ENCODE peak calls at places on chromosomes 16 and 17, in seven cellular contexts. One of them, this sample, is unnamed.

GRCh38 chr17:67056746-67057490 is 12.6 kb downstream of the CACNG1 start:
- DNase-seq in HCT116: no peak
- DNase-seq in H1: peak
- DNase-seq in K562: no peak
- DNase-seq in GM12878: no peak
- DNase-seq in SK-N-MC: no peak
- DNase-seq in HepG2: no peak
- DNase-seq in this sample: no peak

GRCh38 chr17:50764860-50765259 is 2.5 kb downstream of the ANKRD40CL start:
- DNase-seq in HCT116: no peak
- DNase-seq in H1: no peak
- DNase-seq in K562: no peak
- DNase-seq in GM12878: no peak
- DNase-seq in SK-N-MC: no peak
- DNase-seq in HepG2: no peak
- DNase-seq in this sample: no peak

GRCh38 chr16:85357323-85357722 is 245.1 kb upstream of the CIBAR2 start:
- DNase-seq in HCT116: no peak
- DNase-seq in H1: no peak
- DNase-seq in K562: no peak
- DNase-seq in GM12878: no peak
- DNase-seq in SK-N-MC: no peak
- DNase-seq in HepG2: no peak
- DNase-seq in this sample: no peak

GRCh38 chr17:21252289-21252874 is 828 bp downstream of the NATD1 start:
- DNase-seq in HCT116: no peak
- DNase-seq in H1: no peak
- DNase-seq in K562: no peak
- DNase-seq in GM12878: no peak
- DNase-seq in SK-N-MC: no peak
- DNase-seq in HepG2: no peak
- DNase-seq in this sample: no peak

GRCh38 chr17:57670769-57671545 is 74.1 kb downstream of the CCDC182 start:
- DNase-seq in HCT116: no peak
- DNase-seq in H1: peak
- DNase-seq in K562: no peak
- DNase-seq in GM12878: no peak
- DNase-seq in SK-N-MC: no peak
- DNase-seq in HepG2: no peak
- DNase-seq in this sample: no peak

GRCh38 chr16:55543470-55543869 is 23.0 kb upstream of the CAPNS2 start:
- DNase-seq in HCT116: no peak
- DNase-seq in H1: no peak
- DNase-seq in K562: no peak
- DNase-seq in GM12878: no peak
- DNase-seq in SK-N-MC: no peak
- DNase-seq in HepG2: peak
- DNase-seq in this sample: peak

GRCh38 chr16:72371307-72372081 is 199.5 kb upstream of the PMFBP1 start:
- DNase-seq in HCT116: peak
- DNase-seq in H1: no peak
- DNase-seq in K562: no peak
- DNase-seq in GM12878: no peak
- DNase-seq in SK-N-MC: no peak
- DNase-seq in HepG2: no peak
- DNase-seq in this sample: peak

GRCh38 chr16:82043680-82044584 is 8.9 kb downstream of the HSD17B2 start:
- DNase-seq in HCT116: no peak
- DNase-seq in H1: no peak
- DNase-seq in K562: no peak
- DNase-seq in GM12878: no peak
- DNase-seq in SK-N-MC: no peak
- DNase-seq in HepG2: no peak
- DNase-seq in this sample: no peak

GRCh38 chr16:55273959-55274358 is 50.0 kb upstream of the IRX6 start:
- DNase-seq in HCT116: no peak
- DNase-seq in H1: no peak
- DNase-seq in K562: no peak
- DNase-seq in GM12878: no peak
- DNase-seq in SK-N-MC: no peak
- DNase-seq in HepG2: no peak
- DNase-seq in this sample: no peak

GRCh38 chr16:85045077-85045476 is 17.5 kb downstream of the KIAA0513 start:
- DNase-seq in HCT116: no peak
- DNase-seq in H1: no peak
- DNase-seq in K562: no peak
- DNase-seq in GM12878: no peak
- DNase-seq in SK-N-MC: no peak
- DNase-seq in HepG2: no peak
- DNase-seq in this sample: no peak

GRCh38 chr16:28063611-28064061 is at the start of gene GSG1L:
- DNase-seq in HCT116: no peak
- DNase-seq in H1: no peak
- DNase-seq in K562: no peak
- DNase-seq in GM12878: no peak
- DNase-seq in SK-N-MC: no peak
- DNase-seq in HepG2: no peak
- DNase-seq in this sample: no peak

GRCh38 chr17:57088298-57088697 is 3.3 kb downstream of the AKAP1 start:
- DNase-seq in HCT116: no peak
- DNase-seq in H1: no peak
- DNase-seq in K562: no peak
- DNase-seq in GM12878: no peak
- DNase-seq in SK-N-MC: no peak
- DNase-seq in HepG2: no peak
- DNase-seq in this sample: no peak

GRCh38 chr17:44307387-44308186 is 814 bp upstream of the RUNDC3A start:
- DNase-seq in HCT116: no peak
- DNase-seq in H1: peak
- DNase-seq in K562: no peak
- DNase-seq in GM12878: no peak
- DNase-seq in SK-N-MC: no peak
- DNase-seq in HepG2: no peak
- DNase-seq in this sample: no peak

GRCh38 chr16:2836646-2837508 is 6.8 kb downstream of the ZG16B start:
- DNase-seq in HCT116: no peak
- DNase-seq in H1: no peak
- DNase-seq in K562: no peak
- DNase-seq in GM12878: no peak
- DNase-seq in SK-N-MC: no peak
- DNase-seq in HepG2: no peak
- DNase-seq in this sample: no peak

GRCh38 chr17:21186399-21187187 is 27.4 kb downstream of the TMEM11 start:
- DNase-seq in HCT116: no peak
- DNase-seq in H1: no peak
- DNase-seq in K562: no peak
- DNase-seq in GM12878: no peak
- DNase-seq in SK-N-MC: no peak
- DNase-seq in HepG2: no peak
- DNase-seq in this sample: peak

GRCh38 chr17:28033972-28034714 is 8.3 kb upstream of the NLK start:
- DNase-seq in HCT116: no peak
- DNase-seq in H1: no peak
- DNase-seq in K562: peak
- DNase-seq in GM12878: no peak
- DNase-seq in SK-N-MC: peak
- DNase-seq in HepG2: no peak
- DNase-seq in this sample: peak

GRCh38 chr16:21626659-21627277 is 25.6 kb downstream of the IGSF6 start:
- DNase-seq in HCT116: peak
- DNase-seq in H1: no peak
- DNase-seq in K562: no peak
- DNase-seq in GM12878: no peak
- DNase-seq in SK-N-MC: no peak
- DNase-seq in HepG2: peak
- DNase-seq in this sample: peak

GRCh38 chr16:16062023-16062932 is 112.9 kb downstream of the ABCC1 start:
- DNase-seq in HCT116: no peak
- DNase-seq in H1: no peak
- DNase-seq in K562: peak
- DNase-seq in GM12878: no peak
- DNase-seq in SK-N-MC: no peak
- DNase-seq in HepG2: no peak
- DNase-seq in this sample: no peak

GRCh38 chr17:50955160-50955559 is 89.0 kb upstream of the TOB1 start:
- DNase-seq in HCT116: no peak
- DNase-seq in H1: no peak
- DNase-seq in K562: no peak
- DNase-seq in GM12878: no peak
- DNase-seq in SK-N-MC: no peak
- DNase-seq in HepG2: no peak
- DNase-seq in this sample: no peak

GRCh38 chr17:59498421-59499307 is 66.7 kb upstream of the DHX40 start:
- DNase-seq in HCT116: no peak
- DNase-seq in H1: no peak
- DNase-seq in K562: no peak
- DNase-seq in GM12878: no peak
- DNase-seq in SK-N-MC: no peak
- DNase-seq in HepG2: peak
- DNase-seq in this sample: no peak

GRCh38 chr16:15653227-15653626 is 3.2 kb downstream of the NDE1 start:
- DNase-seq in HCT116: no peak
- DNase-seq in H1: no peak
- DNase-seq in K562: no peak
- DNase-seq in GM12878: no peak
- DNase-seq in SK-N-MC: no peak
- DNase-seq in HepG2: peak
- DNase-seq in this sample: peak

DNA sequence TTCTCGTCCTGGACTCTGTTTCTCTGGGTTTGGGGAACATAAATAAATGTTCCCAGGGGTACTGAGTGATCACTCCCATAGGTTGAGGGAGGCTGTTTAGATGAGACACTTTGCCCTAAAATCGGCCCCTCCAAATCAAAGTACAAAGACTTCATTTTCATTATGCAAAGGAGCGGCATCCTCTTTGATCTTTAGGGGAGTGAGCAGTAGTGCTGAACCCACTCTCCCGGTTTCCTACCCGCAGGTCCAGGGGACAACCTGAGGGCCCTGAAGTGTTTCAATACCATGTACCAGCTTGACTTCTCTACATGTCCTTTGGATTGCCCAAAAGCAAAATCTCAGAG is 3.6 kb downstream of the HOXB6 start:
- DNase-seq in HCT116: no peak
- DNase-seq in H1: no peak
- DNase-seq in K562: no peak
- DNase-seq in GM12878: no peak
- DNase-seq in SK-N-MC: no peak
- DNase-seq in HepG2: no peak
- DNase-seq in this sample: no peak
- TF ChIP-seq POLR2AphosphoS5 in HCT116: no peak
- TF ChIP-seq POLR2AphosphoS5 in H1: no peak
- TF ChIP-seq POLR2AphosphoS5 in K562: no peak
- TF ChIP-seq POLR2AphosphoS5 in GM12878: no peak
- TF ChIP-seq POLR2AphosphoS5 in SK-N-MC: no peak
- TF ChIP-seq POLR2AphosphoS5 in HepG2: no peak
- TF ChIP-seq POLR2AphosphoS5 in this sample: no peak

DNA sequence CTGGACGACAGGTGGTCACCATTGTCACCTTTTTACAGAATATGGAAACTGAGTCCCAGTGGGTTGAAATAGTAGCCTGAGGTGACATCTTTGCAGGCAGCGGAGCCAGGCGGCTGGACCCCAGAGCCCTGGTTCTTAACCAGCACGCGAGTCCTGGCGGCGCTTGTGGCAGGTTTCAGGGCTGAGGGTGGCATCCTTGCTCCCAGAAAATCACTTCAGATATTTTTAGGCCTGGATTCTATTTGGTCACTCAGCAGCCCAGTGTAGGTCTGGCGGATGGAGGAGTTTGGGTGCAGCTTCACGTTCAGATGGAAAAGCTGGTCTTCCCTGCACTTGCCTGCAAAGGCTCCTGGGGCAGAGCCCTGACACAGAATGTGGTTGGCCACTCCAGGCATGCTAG is 354.0 kb downstream of the SNX29 start:
- DNase-seq in HCT116: no peak
- DNase-seq in H1: no peak
- DNase-seq in K562: no peak
- DNase-seq in GM12878: no peak
- DNase-seq in SK-N-MC: no peak
- DNase-seq in HepG2: no peak
- DNase-seq in this sample: no peak
- H3K9ac ChIP-seq in HCT116: no peak
- H3K9ac ChIP-seq in H1: no peak
- H3K9ac ChIP-seq in K562: no peak
- H3K9ac ChIP-seq in GM12878: no peak
- H3K9ac ChIP-seq in SK-N-MC: no peak
- H3K9ac ChIP-seq in HepG2: no peak
- H3K9ac ChIP-seq in this sample: no peak

DNA sequence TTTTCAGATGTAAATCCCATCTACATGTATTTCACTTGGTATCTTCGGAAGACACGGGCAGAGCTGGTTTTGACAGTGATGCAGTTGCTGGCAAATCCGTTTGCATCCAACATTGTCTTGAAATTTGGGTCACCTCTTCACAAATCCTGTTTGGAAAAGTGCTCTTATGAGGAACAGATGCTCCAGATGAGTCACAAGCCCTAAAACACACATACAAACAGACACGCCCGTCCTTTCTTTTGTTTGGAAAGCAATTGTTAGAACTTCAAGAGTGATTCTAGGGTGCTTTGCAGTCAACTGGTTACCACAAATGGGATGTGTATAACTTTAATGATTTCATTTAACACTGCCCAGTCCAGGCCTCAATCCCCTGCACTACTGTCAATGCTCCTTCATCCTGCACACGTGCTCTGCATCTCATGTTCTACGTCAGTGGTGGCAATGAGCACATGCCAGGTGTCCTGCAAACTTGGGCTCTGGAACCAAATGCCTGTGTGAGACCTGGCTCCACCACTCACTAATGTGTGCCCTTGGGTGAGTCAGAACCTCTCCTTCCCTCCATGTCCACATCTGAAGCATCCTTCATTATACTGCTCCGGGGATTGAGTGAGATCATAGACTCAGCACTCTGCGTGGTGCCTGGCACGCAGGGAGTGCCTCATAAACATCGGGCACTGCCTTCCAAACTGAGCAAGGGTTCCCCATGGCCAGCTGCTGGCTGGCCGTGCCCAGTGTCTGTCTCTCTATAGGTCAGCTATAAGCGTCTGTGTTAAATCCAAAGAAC is 19.3 kb upstream of the FOXF1 start:
- DNase-seq in HCT116: no peak
- DNase-seq in H1: no peak
- DNase-seq in K562: no peak
- DNase-seq in GM12878: no peak
- DNase-seq in SK-N-MC: no peak
- DNase-seq in HepG2: no peak
- DNase-seq in this sample: no peak
- TF ChIP-seq EZH2 in HCT116: no peak
- TF ChIP-seq EZH2 in H1: no peak
- TF ChIP-seq EZH2 in K562: no peak
- TF ChIP-seq EZH2 in GM12878: no peak
- TF ChIP-seq EZH2 in SK-N-MC: no peak
- TF ChIP-seq EZH2 in HepG2: no peak
- TF ChIP-seq EZH2 in this sample: no peak

DNA sequence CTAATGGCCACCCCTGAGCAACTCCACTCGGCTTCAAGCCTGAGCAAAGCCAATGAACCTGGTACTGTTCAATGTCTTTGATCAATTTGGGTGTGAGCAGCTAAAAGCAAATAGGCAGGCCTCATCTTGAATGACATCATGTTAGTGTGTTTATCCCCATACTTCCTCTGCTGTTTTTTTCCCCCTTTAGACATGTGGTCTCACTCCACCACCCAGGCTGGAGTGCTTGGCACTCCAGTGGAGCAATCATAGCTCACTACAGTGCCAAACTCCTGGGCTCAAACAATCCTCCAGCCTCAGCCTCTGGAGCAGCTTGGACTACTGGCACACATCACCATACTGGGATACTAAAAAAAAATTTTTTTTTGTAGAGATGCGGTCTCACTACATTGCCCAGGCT is 75.4 kb downstream of the ARHGAP17 start:
- DNase-seq in HCT116: no peak
- DNase-seq in H1: no peak
- DNase-seq in K562: no peak
- DNase-seq in GM12878: no peak
- DNase-seq in SK-N-MC: no peak
- DNase-seq in HepG2: no peak
- DNase-seq in this sample: no peak
- TF ChIP-seq POLR2AphosphoS5 in HCT116: no peak
- TF ChIP-seq POLR2AphosphoS5 in H1: no peak
- TF ChIP-seq POLR2AphosphoS5 in K562: no peak
- TF ChIP-seq POLR2AphosphoS5 in GM12878: no peak
- TF ChIP-seq POLR2AphosphoS5 in SK-N-MC: no peak
- TF ChIP-seq POLR2AphosphoS5 in HepG2: no peak
- TF ChIP-seq POLR2AphosphoS5 in this sample: no peak

This sample was measured in endothelial cell of umbilical vein.